ENCODE peak calls at places on chromosomes 12 and 14, in seven cellular contexts. One of them, this sample, is unnamed.

GRCh38 chr14:69701857-69702256 is 65.1 kb upstream of the SRSF5 start:
- DNase-seq in stomach: no peak
- DNase-seq in ovary: no peak
- DNase-seq in breast epithelium: no peak
- DNase-seq in neural progenitor cell: no peak
- DNase-seq in CD8-positive, alpha-beta T cell: no peak
- DNase-seq in heart left ventricle: no peak
- DNase-seq in this sample: peak

GRCh38 chr12:32107376-32108267 is 975 bp downstream of the BICD1 start:
- DNase-seq in stomach: no peak
- DNase-seq in ovary: no peak
- DNase-seq in breast epithelium: peak
- DNase-seq in neural progenitor cell: peak
- DNase-seq in CD8-positive, alpha-beta T cell: peak
- DNase-seq in heart left ventricle: no peak
- DNase-seq in this sample: no peak

GRCh38 chr12:59020541-59020940 is 100.2 kb upstream of the LRIG3 start:
- DNase-seq in stomach: no peak
- DNase-seq in ovary: no peak
- DNase-seq in breast epithelium: no peak
- DNase-seq in neural progenitor cell: no peak
- DNase-seq in CD8-positive, alpha-beta T cell: no peak
- DNase-seq in heart left ventricle: no peak
- DNase-seq in this sample: no peak

GRCh38 chr14:69712637-69713088 is 54.3 kb upstream of the SRSF5 start:
- DNase-seq in stomach: peak
- DNase-seq in ovary: no peak
- DNase-seq in breast epithelium: peak
- DNase-seq in neural progenitor cell: peak
- DNase-seq in CD8-positive, alpha-beta T cell: no peak
- DNase-seq in heart left ventricle: peak
- DNase-seq in this sample: peak

GRCh38 chr14:101861464-101861863 is 100.0 kb downstream of the PPP2R5C start:
- DNase-seq in stomach: no peak
- DNase-seq in ovary: no peak
- DNase-seq in breast epithelium: no peak
- DNase-seq in neural progenitor cell: no peak
- DNase-seq in CD8-positive, alpha-beta T cell: no peak
- DNase-seq in heart left ventricle: no peak
- DNase-seq in this sample: no peak

GRCh38 chr12:14884458-14884878 is 1.2 kb downstream of the MGP start:
- DNase-seq in stomach: peak
- DNase-seq in ovary: peak
- DNase-seq in breast epithelium: peak
- DNase-seq in neural progenitor cell: no peak
- DNase-seq in CD8-positive, alpha-beta T cell: peak
- DNase-seq in heart left ventricle: peak
- DNase-seq in this sample: peak

GRCh38 chr14:103847954-103848719 is 762 bp upstream of the PPP1R13B start:
- DNase-seq in stomach: no peak
- DNase-seq in ovary: peak
- DNase-seq in breast epithelium: no peak
- DNase-seq in neural progenitor cell: peak
- DNase-seq in CD8-positive, alpha-beta T cell: no peak
- DNase-seq in heart left ventricle: peak
- DNase-seq in this sample: peak

GRCh38 chr12:93048646-93049045 is 119.6 kb upstream of the EEA1 start:
- DNase-seq in stomach: no peak
- DNase-seq in ovary: no peak
- DNase-seq in breast epithelium: no peak
- DNase-seq in neural progenitor cell: no peak
- DNase-seq in CD8-positive, alpha-beta T cell: no peak
- DNase-seq in heart left ventricle: no peak
- DNase-seq in this sample: no peak

GRCh38 chr12:118371354-118372282 is 1.1 kb downstream of the TAOK3 start:
- DNase-seq in stomach: no peak
- DNase-seq in ovary: peak
- DNase-seq in breast epithelium: no peak
- DNase-seq in neural progenitor cell: peak
- DNase-seq in CD8-positive, alpha-beta T cell: no peak
- DNase-seq in heart left ventricle: no peak
- DNase-seq in this sample: no peak

GRCh38 chr12:80593766-80594165 is 113.7 kb upstream of the MYF6 start:
- DNase-seq in stomach: no peak
- DNase-seq in ovary: no peak
- DNase-seq in breast epithelium: no peak
- DNase-seq in neural progenitor cell: no peak
- DNase-seq in CD8-positive, alpha-beta T cell: no peak
- DNase-seq in heart left ventricle: no peak
- DNase-seq in this sample: no peak

GRCh38 chr14:104390941-104391901 is 188.3 kb upstream of the C14orf180 start:
- DNase-seq in stomach: peak
- DNase-seq in ovary: no peak
- DNase-seq in breast epithelium: peak
- DNase-seq in neural progenitor cell: no peak
- DNase-seq in CD8-positive, alpha-beta T cell: no peak
- DNase-seq in heart left ventricle: peak
- DNase-seq in this sample: no peak

GRCh38 chr12:71731439-71732356 is 23.0 kb upstream of the RAB21 start:
- DNase-seq in stomach: no peak
- DNase-seq in ovary: no peak
- DNase-seq in breast epithelium: no peak
- DNase-seq in neural progenitor cell: peak
- DNase-seq in CD8-positive, alpha-beta T cell: no peak
- DNase-seq in heart left ventricle: no peak
- DNase-seq in this sample: no peak

GRCh38 chr12:106329231-106329985 is 26.9 kb downstream of the TCP11L2 start:
- DNase-seq in stomach: no peak
- DNase-seq in ovary: no peak
- DNase-seq in breast epithelium: no peak
- DNase-seq in neural progenitor cell: no peak
- DNase-seq in CD8-positive, alpha-beta T cell: no peak
- DNase-seq in heart left ventricle: no peak
- DNase-seq in this sample: no peak

GRCh38 chr12:16674885-16675284 is 68.9 kb upstream of the LMO3 start:
- DNase-seq in stomach: no peak
- DNase-seq in ovary: no peak
- DNase-seq in breast epithelium: no peak
- DNase-seq in neural progenitor cell: no peak
- DNase-seq in CD8-positive, alpha-beta T cell: no peak
- DNase-seq in heart left ventricle: no peak
- DNase-seq in this sample: no peak

GRCh38 chr12:92272301-92272964 is 126.8 kb upstream of the BTG1 start:
- DNase-seq in stomach: no peak
- DNase-seq in ovary: no peak
- DNase-seq in breast epithelium: no peak
- DNase-seq in neural progenitor cell: peak
- DNase-seq in CD8-positive, alpha-beta T cell: no peak
- DNase-seq in heart left ventricle: no peak
- DNase-seq in this sample: no peak

GRCh38 chr14:92744198-92744597 is 4.2 kb downstream of the LGMN start:
- DNase-seq in stomach: no peak
- DNase-seq in ovary: no peak
- DNase-seq in breast epithelium: no peak
- DNase-seq in neural progenitor cell: no peak
- DNase-seq in CD8-positive, alpha-beta T cell: no peak
- DNase-seq in heart left ventricle: no peak
- DNase-seq in this sample: no peak

GRCh38 chr12:75443709-75444108 is 36.8 kb upstream of the GLIPR1 start:
- DNase-seq in stomach: no peak
- DNase-seq in ovary: no peak
- DNase-seq in breast epithelium: no peak
- DNase-seq in neural progenitor cell: no peak
- DNase-seq in CD8-positive, alpha-beta T cell: no peak
- DNase-seq in heart left ventricle: no peak
- DNase-seq in this sample: no peak

GRCh38 chr14:29150659-29151058 is 384.1 kb downstream of the FOXG1 start:
- DNase-seq in stomach: no peak
- DNase-seq in ovary: no peak
- DNase-seq in breast epithelium: no peak
- DNase-seq in neural progenitor cell: no peak
- DNase-seq in CD8-positive, alpha-beta T cell: no peak
- DNase-seq in heart left ventricle: no peak
- DNase-seq in this sample: no peak

GRCh38 chr14:29144598-29144997 is 378.0 kb downstream of the FOXG1 start:
- DNase-seq in stomach: no peak
- DNase-seq in ovary: no peak
- DNase-seq in breast epithelium: no peak
- DNase-seq in neural progenitor cell: no peak
- DNase-seq in CD8-positive, alpha-beta T cell: no peak
- DNase-seq in heart left ventricle: no peak
- DNase-seq in this sample: no peak

GRCh38 chr14:29148221-29148620 is 381.6 kb downstream of the FOXG1 start:
- DNase-seq in stomach: no peak
- DNase-seq in ovary: no peak
- DNase-seq in breast epithelium: no peak
- DNase-seq in neural progenitor cell: no peak
- DNase-seq in CD8-positive, alpha-beta T cell: no peak
- DNase-seq in heart left ventricle: no peak
- DNase-seq in this sample: no peak

DNA sequence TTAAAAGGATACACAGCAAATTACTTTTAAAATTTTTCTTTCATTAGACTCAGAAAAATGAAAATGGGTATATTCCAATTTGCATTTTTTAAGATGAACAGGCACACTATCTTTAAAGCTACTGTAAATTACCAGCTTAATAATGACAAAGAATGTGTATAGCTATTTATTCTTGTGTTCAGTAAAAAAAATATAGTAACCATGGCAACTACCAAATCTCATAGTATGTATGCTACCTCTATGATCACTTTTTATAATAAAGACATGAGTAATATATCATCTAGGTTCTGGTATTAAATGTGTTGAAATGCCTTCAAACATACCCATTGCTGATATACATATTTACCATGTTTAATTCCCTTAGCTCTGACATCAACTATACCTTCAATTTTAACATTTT is 383.2 kb downstream of the FOXG1 start:
- DNase-seq in stomach: no peak
- DNase-seq in ovary: no peak
- DNase-seq in breast epithelium: no peak
- DNase-seq in neural progenitor cell: no peak
- DNase-seq in CD8-positive, alpha-beta T cell: no peak
- DNase-seq in heart left ventricle: no peak
- DNase-seq in this sample: no peak
- H3K4me3 ChIP-seq in stomach: no peak
- H3K4me3 ChIP-seq in ovary: no peak
- H3K4me3 ChIP-seq in breast epithelium: no peak
- H3K4me3 ChIP-seq in neural progenitor cell: no peak
- H3K4me3 ChIP-seq in CD8-positive, alpha-beta T cell: no peak
- H3K4me3 ChIP-seq in heart left ventricle: no peak
- H3K4me3 ChIP-seq in this sample: no peak

DNA sequence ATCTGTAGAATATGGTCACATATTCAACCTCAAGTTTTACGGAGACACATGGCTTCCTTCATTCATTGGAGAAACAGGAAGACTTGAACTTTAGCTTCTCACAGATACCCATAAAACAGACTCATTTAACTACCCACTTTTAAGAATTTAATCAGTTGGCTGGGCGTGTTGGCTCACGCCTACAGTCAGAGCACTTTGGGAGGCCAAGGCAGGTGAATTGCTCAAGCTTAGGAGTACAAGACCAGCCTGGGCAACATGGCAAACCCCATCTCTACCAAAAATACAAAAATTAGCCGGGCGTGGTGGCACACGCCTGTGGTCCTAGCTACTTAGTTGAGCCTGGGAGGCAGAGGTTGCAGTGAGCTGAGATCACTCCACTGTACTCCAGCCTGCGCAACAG is 64.7 kb upstream of the STAC3 start:
- DNase-seq in stomach: no peak
- DNase-seq in ovary: no peak
- DNase-seq in breast epithelium: no peak
- DNase-seq in neural progenitor cell: no peak
- DNase-seq in CD8-positive, alpha-beta T cell: no peak
- DNase-seq in heart left ventricle: no peak
- DNase-seq in this sample: no peak
- TF ChIP-seq CTCF in stomach: no peak
- TF ChIP-seq CTCF in ovary: no peak
- TF ChIP-seq CTCF in breast epithelium: no peak
- TF ChIP-seq CTCF in neural progenitor cell: no peak
- TF ChIP-seq CTCF in CD8-positive, alpha-beta T cell: no peak
- TF ChIP-seq CTCF in heart left ventricle: no peak
- TF ChIP-seq CTCF in this sample: no peak

DNA sequence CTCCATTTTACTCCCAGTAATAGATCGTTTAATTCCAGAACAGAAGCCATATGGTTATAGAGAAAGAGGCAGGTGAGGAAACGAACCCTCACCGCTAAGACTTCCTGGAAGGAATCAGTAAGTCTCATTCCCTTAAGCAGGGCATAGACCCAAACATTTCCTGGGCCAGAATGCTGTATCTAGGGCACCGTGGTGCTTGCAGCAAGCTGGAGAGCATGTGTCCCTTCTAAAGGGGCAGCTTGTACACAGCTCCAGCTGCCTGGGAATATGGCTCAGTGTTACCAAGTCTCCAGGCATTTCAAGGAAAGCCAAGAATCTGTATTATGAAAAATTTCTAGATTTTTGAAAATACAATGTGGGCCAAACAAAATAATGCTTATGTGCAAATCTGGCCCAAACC is 73.4 kb downstream of the PPM1H start:
- DNase-seq in stomach: no peak
- DNase-seq in ovary: no peak
- DNase-seq in breast epithelium: no peak
- DNase-seq in neural progenitor cell: no peak
- DNase-seq in CD8-positive, alpha-beta T cell: no peak
- DNase-seq in heart left ventricle: no peak
- DNase-seq in this sample: no peak
- H3K27ac ChIP-seq in stomach: no peak
- H3K27ac ChIP-seq in ovary: no peak
- H3K27ac ChIP-seq in breast epithelium: no peak
- H3K27ac ChIP-seq in neural progenitor cell: no peak
- H3K27ac ChIP-seq in CD8-positive, alpha-beta T cell: no peak
- H3K27ac ChIP-seq in heart left ventricle: peak
- H3K27ac ChIP-seq in this sample: no peak

DNA sequence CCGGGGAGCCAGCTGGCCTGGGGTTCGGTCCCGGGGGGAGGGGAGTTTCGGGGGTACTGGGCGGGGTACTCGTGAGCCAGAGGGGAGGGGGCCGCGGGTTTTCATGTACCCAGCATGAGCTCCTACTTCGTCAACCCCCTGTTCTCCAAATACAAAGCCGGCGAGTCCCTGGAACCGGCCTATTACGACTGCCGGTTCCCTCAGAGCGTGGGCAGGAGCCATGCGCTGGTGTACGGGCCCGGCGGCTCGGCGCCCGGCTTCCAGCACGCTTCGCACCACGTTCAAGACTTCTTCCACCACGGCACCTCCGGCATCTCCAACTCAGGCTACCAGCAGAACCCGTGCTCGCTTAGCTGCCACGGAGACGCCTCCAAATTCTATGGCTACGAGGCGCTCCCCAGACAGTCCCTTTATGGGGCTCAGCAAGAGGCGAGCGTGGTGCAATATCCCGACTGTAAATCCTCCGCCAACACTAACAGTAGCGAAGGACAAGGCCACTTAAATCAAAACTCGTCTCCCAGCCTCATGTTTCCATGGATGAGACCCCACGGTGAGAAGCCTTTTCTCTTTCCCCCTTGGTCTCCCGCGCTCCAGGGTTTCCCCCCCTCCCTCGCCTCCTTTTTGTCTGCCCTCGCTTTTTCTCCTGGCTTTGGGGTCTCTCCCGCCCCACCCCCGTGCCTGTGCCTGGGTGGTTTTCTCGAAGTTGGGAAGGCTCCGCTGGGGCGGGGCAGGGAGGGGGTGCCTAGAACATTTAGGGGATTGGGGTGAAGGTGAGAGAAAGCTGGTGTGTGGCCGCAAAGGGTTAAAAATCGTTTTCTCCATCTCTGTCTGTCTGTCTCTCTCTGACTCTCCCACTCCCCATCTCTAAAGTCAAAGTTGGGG is 627 bp downstream of the HOXC8 start:
- DNase-seq in stomach: no peak
- DNase-seq in ovary: peak
- DNase-seq in breast epithelium: no peak
- DNase-seq in neural progenitor cell: no peak
- DNase-seq in CD8-positive, alpha-beta T cell: no peak
- DNase-seq in heart left ventricle: no peak
- DNase-seq in this sample: no peak
- H3K4me3 ChIP-seq in stomach: no peak
- H3K4me3 ChIP-seq in ovary: peak
- H3K4me3 ChIP-seq in breast epithelium: peak
- H3K4me3 ChIP-seq in neural progenitor cell: no peak
- H3K4me3 ChIP-seq in CD8-positive, alpha-beta T cell: no peak
- H3K4me3 ChIP-seq in heart left ventricle: no peak
- H3K4me3 ChIP-seq in this sample: no peak